ENCODE peak calls at places on chromosomes 5 and 9, in nine cellular contexts. C is pancreas, U is psoas muscle, S is stomach, O is IMR-90, W is A549, X is astrocyte, G is HCT116, A is right atrium auricular region. Q is an unnamed sample.
A peak's percentile ranks its signal among the peaks of the same experiment; 100 is the strongest.

GRCh38 chr5:102668220-102668930 is 86.7 kb upstream of the PAM start:
- DNase-seq in C (no peak), U (no peak), S (no peak), O (no peak), W (no peak), X (no peak), G (no peak), A (no peak), Q (no peak)

GRCh38 chr5:128539038-128539429 is 989 bp upstream of the FBN2 start:
- DNase-seq in C (no peak), U (no peak), S (no peak), O (no peak), W (peak; percentile 18), X (no peak), G (no peak), A (no peak), Q (peak; percentile 18)

GRCh38 chr9:89821081-89821480 is 216.3 kb downstream of the GADD45G start:
- DNase-seq in C (no peak), U (no peak), S (no peak), O (no peak), W (no peak), X (peak; percentile 60), G (no peak), A (peak; percentile 46), Q (no peak)

GRCh38 chr5:91283899-91284298 is 99.2 kb downstream of the ARRDC3 start:
- DNase-seq in C (no peak), U (no peak), S (no peak), O (peak; percentile 81), W (no peak), X (peak; percentile 78), G (peak; percentile 21), A (no peak), Q (no peak)

GRCh38 chr5:135645336-135645735 is 66.5 kb upstream of the CXCL14 start:
- DNase-seq in C (no peak), U (peak; percentile 81), S (no peak), O (no peak), W (no peak), X (no peak), G (no peak), A (no peak), Q (no peak)

GRCh38 chr9:74358944-74359343 is 138.2 kb upstream of the RORB start:
- DNase-seq in C (no peak), U (no peak), S (no peak), O (no peak), W (no peak), X (no peak), G (no peak), A (no peak), Q (no peak)

GRCh38 chr9:21674894-21675293 is 127.5 kb upstream of the MTAP start:
- DNase-seq in C (no peak), U (no peak), S (no peak), O (peak; percentile 61), W (no peak), X (no peak), G (peak; percentile 80), A (no peak), Q (no peak)

GRCh38 chr5:71957431-71957934 is 149.8 kb upstream of the MAP1B start:
- DNase-seq in C (no peak), U (no peak), S (no peak), O (no peak), W (no peak), X (no peak), G (no peak), A (no peak), Q (no peak)

GRCh38 chr5:140607031-140607430 is 25.9 kb downstream of the CD14 start:
- DNase-seq in C (no peak), U (no peak), S (no peak), O (no peak), W (no peak), X (no peak), G (no peak), A (no peak), Q (no peak)

GRCh38 chr9:126317513-126317912 is 9.1 kb upstream of the MVB12B start:
- DNase-seq in C (no peak), U (peak; percentile 65), S (no peak), O (peak; percentile 25), W (no peak), X (no peak), G (no peak), A (no peak), Q (no peak)

GRCh38 chr5:5645198-5645597 is 222.7 kb downstream of the ICE1 start:
- DNase-seq in C (no peak), U (no peak), S (no peak), O (no peak), W (no peak), X (no peak), G (no peak), A (no peak), Q (no peak)

GRCh38 chr9:109087795-109088194 is 32.0 kb downstream of the TMEM245 start:
- DNase-seq in C (no peak), U (no peak), S (no peak), O (no peak), W (no peak), X (no peak), G (no peak), A (no peak), Q (no peak)

GRCh38 chr5:52015760-52016159 is 632.5 kb downstream of the ISL1 start:
- DNase-seq in C (peak; percentile 38), U (no peak), S (no peak), O (no peak), W (no peak), X (no peak), G (no peak), A (no peak), Q (no peak)

GRCh38 chr5:170273968-170274710 is 23.4 kb downstream of the LCP2 start:
- DNase-seq in C (no peak), U (no peak), S (peak; percentile 51), O (no peak), W (peak; percentile 27), X (no peak), G (peak; percentile 13), A (no peak), Q (no peak)

GRCh38 chr9:81759680-81760215 is 70.4 kb upstream of the TLE1 start:
- DNase-seq in C (no peak), U (no peak), S (no peak), O (peak; percentile 99), W (peak; percentile 66), X (peak; percentile 96), G (peak; percentile 21), A (peak; percentile 61), Q (no peak)

GRCh38 chr5:17305964-17306725 is 88.7 kb downstream of the BASP1 start:
- DNase-seq in C (peak; percentile 61), U (no peak), S (peak; percentile 70), O (peak; percentile 84), W (peak; percentile 68), X (peak; percentile 93), G (no peak), A (peak; percentile 84), Q (no peak)

GRCh38 chr5:69528015-69528414 is 32.0 kb upstream of the GTF2H2C start:
- DNase-seq in C (no peak), U (no peak), S (no peak), O (no peak), W (no peak), X (no peak), G (peak; percentile 27), A (no peak), Q (no peak)

GRCh38 chr9:113754739-113755138 is 121.4 kb upstream of the ZNF618 start:
- DNase-seq in C (no peak), U (no peak), S (no peak), O (no peak), W (no peak), X (no peak), G (no peak), A (no peak), Q (no peak)

GRCh38 chr5:62790348-62790747 is 211.7 kb downstream of the LRRC70 start:
- DNase-seq in C (peak; percentile 18), U (no peak), S (no peak), O (peak; percentile 2), W (no peak), X (no peak), G (no peak), A (no peak), Q (no peak)

GRCh38 chr9:72844440-72844768 is 108.4 kb downstream of the ALDH1A1 start:
- DNase-seq in C (no peak), U (no peak), S (no peak), O (no peak), W (no peak), X (no peak), G (no peak), A (no peak), Q (no peak)

GRCh38 chr9:72839140-72839539 is 113.7 kb downstream of the ALDH1A1 start:
- DNase-seq in C (no peak), U (no peak), S (no peak), O (no peak), W (no peak), X (peak; percentile 48), G (no peak), A (no peak), Q (no peak)

GRCh38 chr9:72843525-72844439 is 109.1 kb downstream of the ALDH1A1 start:
- DNase-seq in C (no peak), U (no peak), S (no peak), O (no peak), W (peak; percentile 47), X (no peak), G (no peak), A (no peak), Q (no peak)
- TF ChIP-seq CTCF in C (no peak), U (no peak), S (no peak), O (no peak), W (peak; percentile 31), X (no peak), G (peak; percentile 38), A (no peak), Q (no peak)

GRCh38 chr5:113147537-113147936 is 170.9 kb downstream of the DCP2 start:
- DNase-seq in C (no peak), U (no peak), S (no peak), O (no peak), W (no peak), X (no peak), G (no peak), A (no peak), Q (no peak)
- H3K4me1 ChIP-seq in C (no peaks in the 10 kb centered on the region), U (no peaks in the 10 kb centered on the region), S (no peaks in the 10 kb centered on the region), O (peaks cover 24% of the 10 kb centered on the region), W (no peaks in the 10 kb centered on the region), X (no peaks in the 10 kb centered on the region), G (peaks cover 4% of the 10 kb centered on the region), A (no peaks in the 10 kb centered on the region), Q (peaks cover 48% of the 10 kb centered on the region)

GRCh38 chr5:9363026-9363793 is 182.7 kb downstream of the SEMA5A start:
- DNase-seq in C (no peak), U (no peak), S (no peak), O (no peak), W (no peak), X (no peak), G (no peak), A (no peak), Q (no peak)
- H3K4me3 ChIP-seq in C (no peak overlapping the region), U (no peak overlapping the region), S (no peak overlapping the region), O (no peak overlapping the region), W (no peak overlapping the region), X (no peak overlapping the region), G (no peak overlapping the region), A (no peak overlapping the region), Q (no peak overlapping the region)

GRCh38 chr5:149618581-149619248 is 37.4 kb downstream of the ARHGEF37 start:
- DNase-seq in C (no peak), U (peak; percentile 69), S (no peak), O (peak; percentile 72), W (peak; percentile 75), X (peak; percentile 43), G (peak; percentile 47), A (no peak), Q (no peak)
- TF ChIP-seq CTCF in C (peak; percentile 32), U (peak; percentile 69), S (no peak), O (peak; percentile 79), W (peak; percentile 90), X (peak; percentile 82), G (peak; percentile 72), A (peak; percentile 74), Q (peak; percentile 77)